ENCODE peak calls at places on chromosome X, in four cellular contexts. Z is upper lobe of left lung, M is right lobe of liver, D is heart left ventricle. P is an unnamed sample.

GRCh38 chrX:40964633-40965586 is 120.3 kb upstream of the USP9X start:
- ATAC-seq in Z (no peak), M (peak), D (no peak), P (no peak)

GRCh38 chrX:134173541-134174272 is 63.3 kb upstream of the CCDC160 start:
- ATAC-seq in Z (no peak), M (no peak), D (no peak), P (no peak)

GRCh38 chrX:574355-574754 is 56.2 kb upstream of the SHOX start:
- ATAC-seq in Z (no peak), M (no peak), D (no peak), P (no peak)

GRCh38 chrX:47568656-47569295 is 7.8 kb downstream of the ARAF start:
- ATAC-seq in Z (no peak), M (peak), D (no peak), P (no peak)

GRCh38 chrX:27548624-27549023 is 41.5 kb upstream of the DCAF8L2 start:
- ATAC-seq in Z (no peak), M (peak), D (no peak), P (no peak)

GRCh38 chrX:1249101-1249887 is 19.3 kb upstream of the CSF2RA start:
- ATAC-seq in Z (peak), M (peak), D (peak), P (peak)

GRCh38 chrX:45712067-45712466 is 511.4 kb upstream of the DIPK2B start:
- ATAC-seq in Z (no peak), M (no peak), D (no peak), P (no peak)

GRCh38 chrX:40154229-40154852 is 56.6 kb upstream of the BCOR start:
- ATAC-seq in Z (no peak), M (peak), D (peak), P (no peak)

GRCh38 chrX:134513091-134513490 is 53.1 kb downstream of the HPRT1 start:
- ATAC-seq in Z (no peak), M (no peak), D (no peak), P (no peak)

GRCh38 chrX:65706041-65706828 is 38.8 kb downstream of the MSN start:
- ATAC-seq in Z (peak), M (peak), D (peak), P (peak)

GRCh38 chrX:1500701-1501624 is 36.0 kb downstream of the P2RY8 start:
- ATAC-seq in Z (no peak), M (peak), D (peak), P (no peak)

GRCh38 chrX:44775726-44776125 is 68.1 kb upstream of the DUSP21 start:
- ATAC-seq in Z (no peak), M (no peak), D (no peak), P (no peak)

GRCh38 chrX:123425904-123426303 is 241.8 kb downstream of the GRIA3 start:
- ATAC-seq in Z (peak), M (peak), D (peak), P (no peak)

GRCh38 chrX:12891915-12892506 is 14.4 kb upstream of the TLR8 start:
- ATAC-seq in Z (no peak), M (no peak), D (no peak), P (no peak)

GRCh38 chrX:12890467-12890866 is 16.0 kb upstream of the TLR8 start:
- ATAC-seq in Z (no peak), M (no peak), D (no peak), P (no peak)

GRCh38 chrX:12894074-12894691 is 12.2 kb upstream of the TLR8 start:
- ATAC-seq in Z (no peak), M (peak), D (no peak), P (peak)

GRCh38 chrX:12887767-12888166 is 18.7 kb upstream of the TLR8 start:
- ATAC-seq in Z (no peak), M (no peak), D (no peak), P (no peak)

DNA sequence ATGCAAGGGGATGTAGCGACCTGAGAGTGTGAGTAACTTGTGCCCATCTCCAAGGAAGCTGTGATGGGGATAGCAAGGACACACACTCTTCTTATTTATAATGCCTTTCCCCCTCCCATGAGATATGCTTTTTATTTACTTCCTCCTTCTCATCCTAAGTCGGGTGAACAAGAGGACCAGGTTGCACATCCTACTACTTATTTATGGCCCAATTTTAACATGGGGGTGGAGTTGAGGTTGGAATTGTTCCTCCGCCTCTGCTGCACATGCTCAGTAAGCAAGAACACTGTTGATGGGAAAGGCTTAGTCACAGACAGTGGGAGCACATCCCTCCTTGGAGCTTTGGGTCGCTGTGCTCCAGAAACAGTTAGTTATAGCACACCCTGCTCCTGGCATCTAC is 15.3 kb upstream of the TLR8 start:
- ATAC-seq in Z (no peak), M (no peak), D (no peak), P (no peak)
- H3K4me3 ChIP-seq in Z (no peak), M (no peak), D (no peak), P (no peak)

DNA sequence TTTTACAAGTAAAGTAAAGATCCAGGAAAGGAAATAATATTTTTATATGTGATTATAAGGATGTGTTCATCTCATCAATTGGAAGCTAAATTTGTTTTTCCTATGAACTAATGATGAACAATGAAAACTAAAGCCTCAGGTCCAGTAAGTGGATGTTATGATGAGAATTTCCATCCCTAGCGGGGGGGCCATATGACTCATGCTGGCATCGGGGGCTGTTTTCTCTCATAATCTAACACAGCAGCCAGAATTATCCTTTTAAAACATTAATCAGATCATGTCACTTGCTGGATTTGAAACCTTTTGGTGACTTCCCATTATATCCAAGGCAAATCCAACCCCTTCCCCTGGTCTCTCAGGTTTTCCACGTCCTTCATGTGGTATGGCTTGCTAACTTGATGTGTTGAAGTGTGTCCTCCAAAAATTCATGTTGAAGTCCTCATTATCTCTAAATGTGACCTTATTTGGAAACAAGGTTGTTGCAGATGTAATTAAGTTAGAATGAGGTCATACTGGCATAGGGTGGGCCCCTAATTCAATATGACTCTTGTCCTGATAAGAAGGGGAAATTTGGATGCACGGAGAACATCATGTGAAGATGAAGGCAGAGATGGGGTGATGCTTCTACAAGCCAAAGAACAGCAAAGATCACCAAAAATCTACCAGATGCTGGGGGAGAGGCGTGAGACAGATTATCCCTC is 96.8 kb downstream of the AKAP4 start:
- ATAC-seq in Z (no peak), M (no peak), D (no peak), P (no peak)
- TF ChIP-seq POLR2A in Z (no peak), M (no peak), D (no peak), P (no peak)

GRCh38 chrX:13086076-13086475 is 41.7 kb upstream of the FAM9C start:
- ATAC-seq in Z (no peak), M (no peak), D (no peak), P (no peak)
- H3K4me3 ChIP-seq in Z (no peak), M (no peak), D (no peak), P (no peak)

GRCh38 chrX:38800981-38801845 is at the start of gene MID1IP1:
- ATAC-seq in Z (peak), M (peak), D (peak), P (peak)
- TF ChIP-seq POLR2A in Z (peak), M (peak), D (no peak), P (peak)

DNA sequence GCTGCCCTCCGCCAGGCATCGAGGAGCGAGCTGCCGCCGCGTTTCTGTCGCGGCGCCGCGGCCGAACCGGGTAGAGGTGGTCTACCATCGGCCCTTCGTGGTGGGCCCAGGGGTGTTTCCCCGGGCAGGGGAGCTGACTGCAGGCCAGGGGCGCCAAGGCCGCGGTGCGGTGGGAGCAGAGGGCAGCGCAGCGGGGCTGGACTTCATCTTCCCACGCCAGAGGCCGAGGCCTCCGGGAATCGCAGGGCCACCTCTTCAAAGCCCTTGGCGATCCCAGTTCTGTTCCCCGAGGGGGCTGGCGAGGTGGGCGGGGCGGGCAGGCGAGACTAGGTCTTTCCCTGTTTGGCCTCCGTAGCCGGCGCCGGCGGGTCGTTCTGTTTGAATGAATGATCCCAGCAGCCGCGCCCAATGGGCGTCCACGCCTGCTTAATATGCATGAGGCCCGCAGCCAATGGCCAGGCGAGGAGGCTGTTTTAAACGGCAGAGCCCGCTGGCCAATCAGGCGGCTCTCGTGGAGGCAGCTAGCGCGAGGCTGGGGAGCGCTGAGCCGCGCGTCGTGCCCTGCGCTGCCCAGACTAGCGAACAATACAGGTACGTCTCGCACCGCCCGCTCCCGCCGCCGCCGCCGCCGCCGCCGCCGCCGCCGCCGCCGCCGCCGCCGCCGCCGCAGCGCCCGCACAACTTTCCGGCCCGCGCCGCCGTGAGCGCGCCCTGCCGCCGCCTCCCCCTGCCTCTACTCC is at the start of gene HMGB3:
- ATAC-seq in Z (peak), M (peak), D (peak), P (peak)
- H3K4me3 ChIP-seq in Z (peak), M (peak), D (peak), P (peak)

GRCh38 chrX:10390187-10390586 is 230.2 kb downstream of the MID1 start:
- ATAC-seq in Z (no peak), M (no peak), D (no peak), P (no peak)

GRCh38 chrX:10395179-10395578 is 225.2 kb downstream of the MID1 start:
- ATAC-seq in Z (no peak), M (no peak), D (no peak), P (no peak)

GRCh38 chrX:10393899-10394298 is 226.5 kb downstream of the MID1 start:
- ATAC-seq in Z (no peak), M (peak), D (no peak), P (no peak)

GRCh38 chrX:10395643-10396042 is 224.7 kb downstream of the MID1 start:
- ATAC-seq in Z (no peak), M (no peak), D (no peak), P (no peak)

DNA sequence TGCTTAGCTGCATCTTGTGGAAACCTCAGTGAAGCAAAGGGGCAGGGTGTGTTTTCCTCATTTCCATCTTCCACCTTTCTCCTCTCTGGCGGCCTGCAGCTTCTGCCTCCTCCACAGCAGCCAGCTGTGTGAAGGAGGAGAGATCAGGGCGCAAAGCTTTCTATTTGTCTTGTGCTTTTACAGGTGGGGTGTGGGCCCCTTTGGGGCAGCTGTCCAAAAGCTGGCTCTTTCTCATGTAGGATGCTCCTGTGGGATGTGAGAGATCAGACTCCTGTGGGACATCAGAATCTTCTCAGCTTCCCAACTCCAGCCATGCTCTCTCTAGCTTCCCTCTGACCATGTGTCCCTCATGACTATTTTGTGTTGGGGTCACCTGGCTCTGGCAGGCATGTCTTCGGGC is 227.1 kb downstream of the MID1 start:
- ATAC-seq in Z (no peak), M (no peak), D (no peak), P (no peak)
- TF ChIP-seq POLR2A in Z (no peak), M (no peak), D (no peak), P (no peak)

GRCh38 chrX:55161581-55161980 is 58.6 kb upstream of the PAGE5 start:
- ATAC-seq in Z (peak), M (no peak), D (no peak), P (no peak)

GRCh38 chrX:55163171-55163570 is 57.0 kb upstream of the PAGE5 start:
- ATAC-seq in Z (no peak), M (no peak), D (no peak), P (no peak)

GRCh38 chrX:55169782-55170181 is 50.4 kb upstream of the PAGE5 start:
- ATAC-seq in Z (no peak), M (no peak), D (no peak), P (no peak)

DNA sequence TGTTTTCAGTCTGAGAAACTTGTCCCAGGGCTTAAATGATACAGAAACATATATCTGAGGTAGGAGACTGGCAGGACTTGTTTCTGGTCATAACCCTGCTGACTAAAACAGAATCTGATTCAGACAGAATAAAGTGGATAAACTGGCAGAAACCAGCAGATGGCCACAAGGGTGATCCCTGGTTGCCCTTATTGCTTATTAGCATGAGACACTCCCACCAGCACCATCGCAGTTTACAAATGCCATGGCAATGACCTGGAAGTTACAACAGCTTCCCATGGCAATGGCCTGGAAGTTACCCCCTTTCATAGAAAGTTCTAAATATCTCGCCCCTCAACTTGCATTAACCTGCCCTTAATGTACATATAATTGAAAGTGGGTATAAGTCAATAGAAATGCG is 53.0 kb upstream of the PAGE5 start:
- ATAC-seq in Z (no peak), M (peak), D (no peak), P (no peak)
- H3K4me3 ChIP-seq in Z (no peak), M (no peak), D (no peak), P (no peak)

GRCh38 chrX:119693032-119693995 is at the start of gene SEPTIN6:
- ATAC-seq in Z (peak), M (peak), D (peak), P (peak)
- TF ChIP-seq POLR2A in Z (peak), M (peak), D (no peak), P (peak)

GRCh38 chrX:67614006-67614405 is 70.2 kb downstream of the AR start:
- ATAC-seq in Z (no peak), M (no peak), D (no peak), P (no peak)
- H3K4me3 ChIP-seq in Z (no peak), M (no peak), D (no peak), P (no peak)

GRCh38 chrX:154762529-154763296 is at the start of gene DKC1:
- ATAC-seq in Z (peak), M (peak), D (peak), P (peak)
- TF ChIP-seq POLR2A in Z (peak), M (peak), D (no peak), P (peak)